ENCODE peak calls at places on chromosomes 13 and 19, in four cellular contexts. N is cardiac fibroblast, G is heart left ventricle, V is HFF-Myc. B is an unnamed sample.

GRCh38 chr13:30030141-30030750 is 179.8 kb upstream of the UBL3 start:
- DNase-seq in N (no peak), G (no peak), V (no peak), B (no peak)

GRCh38 chr19:48405010-48405659 is 11.7 kb downstream of the GRIN2D start:
- DNase-seq in N (no peak), G (no peak), V (no peak), B (no peak)

GRCh38 chr19:54536956-54537355 is 34.3 kb downstream of the LAIR2 start:
- DNase-seq in N (no peak), G (no peak), V (no peak), B (no peak)

GRCh38 chr13:75931116-75931515 is 295.0 kb downstream of the LMO7 start:
- DNase-seq in N (no peak), G (no peak), V (no peak), B (no peak)

GRCh38 chr13:19159181-19159580 is 22.4 kb downstream of the TUBA3C start:
- DNase-seq in N (no peak), G (no peak), V (no peak), B (no peak)

GRCh38 chr19:7461841-7462629 is 26.8 kb downstream of the PEX11G start:
- DNase-seq in N (no peak), G (no peak), V (no peak), B (no peak)

GRCh38 chr13:102816633-102817032 is 17.7 kb downstream of the BIVM start:
- DNase-seq in N (no peak), G (no peak), V (no peak), B (no peak)

GRCh38 chr13:100339411-100339935 is 249.1 kb downstream of the GGACT start:
- DNase-seq in N (no peak), G (no peak), V (no peak), B (no peak)

GRCh38 chr19:1725100-1726064 is 27.9 kb upstream of the ONECUT3 start:
- DNase-seq in N (peak), G (peak), V (no peak), B (no peak)

GRCh38 chr13:51396352-51396751 is 56.5 kb downstream of the INTS6 start:
- DNase-seq in N (no peak), G (no peak), V (no peak), B (no peak)

GRCh38 chr13:39196957-39197644 is 158.8 kb downstream of the NHLRC3 start:
- DNase-seq in N (no peak), G (no peak), V (no peak), B (no peak)

GRCh38 chr13:100106005-100106404 is 17.1 kb downstream of the PCCA start:
- DNase-seq in N (no peak), G (no peak), V (no peak), B (no peak)

GRCh38 chr19:7748756-7749155 is 1.4 kb upstream of the CD209 start:
- DNase-seq in N (peak), G (no peak), V (no peak), B (no peak)

GRCh38 chr19:18764591-18765051 is 26.5 kb downstream of the COMP start:
- DNase-seq in N (no peak), G (no peak), V (no peak), B (no peak)

GRCh38 chr13:113736258-113736731 is 22.7 kb upstream of the TMEM255B start:
- DNase-seq in N (no peak), G (no peak), V (no peak), B (no peak)

GRCh38 chr13:97367016-97367415 is 67.0 kb upstream of the RAP2A start:
- DNase-seq in N (peak), G (no peak), V (peak), B (no peak)

GRCh38 chr19:43462887-43463380 is 2.5 kb downstream of the LYPD3 start:
- DNase-seq in N (no peak), G (no peak), V (no peak), B (no peak)

GRCh38 chr13:110228936-110229904 is 77.7 kb downstream of the COL4A1 start:
- DNase-seq in N (peak), G (no peak), V (no peak), B (no peak)

GRCh38 chr13:91031508-91031907 is 316.0 kb upstream of the MIR17HG start:
- DNase-seq in N (no peak), G (no peak), V (no peak), B (no peak)

GRCh38 chr13:23674795-23675640 is 104.8 kb downstream of the TNFRSF19 start:
- DNase-seq in N (peak), G (no peak), V (no peak), B (no peak)

GRCh38 chr19:48393559-48394330 is at the start of gene GRIN2D:
- DNase-seq in N (peak), G (no peak), V (no peak), B (no peak)

GRCh38 chr19:29530549-29531457 is 5.0 kb downstream of the VSTM2B start:
- DNase-seq in N (no peak), G (peak), V (no peak), B (no peak)

GRCh38 chr13:98556968-98557591 is 19.8 kb downstream of the STK24 start:
- DNase-seq in N (no peak), G (no peak), V (no peak), B (no peak)

GRCh38 chr13:42377640-42378382 is 105.9 kb downstream of the AKAP11 start:
- DNase-seq in N (peak), G (no peak), V (no peak), B (no peak)

GRCh38 chr19:50819636-50820035 is 4.0 kb downstream of the KLK1 start:
- DNase-seq in N (no peak), G (no peak), V (no peak), B (no peak)
- H3K4me3 ChIP-seq in N (no peak), G (no peak), V (no peak), B (no peak)

GRCh38 chr19:623175-623916 is 10.0 kb downstream of the POLRMT start:
- DNase-seq in N (no peak), G (no peak), V (no peak), B (no peak)

GRCh38 chr19:625257-625656 is 8.1 kb downstream of the POLRMT start:
- DNase-seq in N (no peak), G (no peak), V (no peak), B (no peak)

GRCh38 chr19:624433-625109 is 8.8 kb downstream of the POLRMT start:
- DNase-seq in N (no peak), G (no peak), V (no peak), B (no peak)

GRCh38 chr19:622666-623065 is 10.7 kb downstream of the POLRMT start:
- DNase-seq in N (no peak), G (no peak), V (no peak), B (no peak)

DNA sequence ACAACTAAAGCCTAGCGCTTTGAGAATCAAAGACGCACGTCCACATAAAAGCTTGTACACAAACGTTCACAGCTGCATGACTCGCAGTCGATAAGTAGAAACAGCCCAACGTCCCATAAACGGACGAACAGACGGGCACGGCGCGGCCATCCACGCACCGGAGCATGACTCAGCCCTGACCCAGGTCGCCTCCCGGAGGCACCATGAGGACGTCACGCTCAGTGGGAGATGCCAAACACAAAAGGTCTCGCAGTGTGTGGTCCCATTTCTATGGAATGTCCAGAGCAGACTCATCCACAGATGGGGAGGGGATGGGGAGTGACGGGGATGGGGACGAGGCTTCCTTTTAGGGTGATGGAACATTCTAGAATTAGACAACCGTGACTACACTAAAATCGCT is 9.4 kb downstream of the POLRMT start:
- DNase-seq in N (peak), G (no peak), V (peak), B (no peak)
- TF ChIP-seq CTCF in N (no peak), G (no peak), V (no peak), B (no peak)

GRCh38 chr19:34964598-34964997 is 569 bp upstream of the ZNF792 start:
- DNase-seq in N (no peak), G (no peak), V (no peak), B (no peak)

GRCh38 chr19:34967551-34967950 is 3.5 kb upstream of the ZNF792 start:
- DNase-seq in N (no peak), G (no peak), V (no peak), B (no peak)

GRCh38 chr19:34972163-34972705 is 8.2 kb upstream of the ZNF792 start:
- DNase-seq in N (no peak), G (no peak), V (no peak), B (no peak)

GRCh38 chr19:34974631-34975030 is 10.6 kb upstream of the ZNF792 start:
- DNase-seq in N (peak), G (no peak), V (no peak), B (no peak)

GRCh38 chr19:34969721-34970120 is 5.7 kb upstream of the ZNF792 start:
- DNase-seq in N (no peak), G (no peak), V (no peak), B (no peak)
- H3K4me3 ChIP-seq in N (no peak), G (no peak), V (no peak), B (no peak)

GRCh38 chr19:45168767-45169351 is 8.1 kb upstream of the NKPD1 start:
- DNase-seq in N (no peak), G (no peak), V (no peak), B (no peak)
- TF ChIP-seq CTCF in N (no peak), G (no peak), V (no peak), B (no peak)

DNA sequence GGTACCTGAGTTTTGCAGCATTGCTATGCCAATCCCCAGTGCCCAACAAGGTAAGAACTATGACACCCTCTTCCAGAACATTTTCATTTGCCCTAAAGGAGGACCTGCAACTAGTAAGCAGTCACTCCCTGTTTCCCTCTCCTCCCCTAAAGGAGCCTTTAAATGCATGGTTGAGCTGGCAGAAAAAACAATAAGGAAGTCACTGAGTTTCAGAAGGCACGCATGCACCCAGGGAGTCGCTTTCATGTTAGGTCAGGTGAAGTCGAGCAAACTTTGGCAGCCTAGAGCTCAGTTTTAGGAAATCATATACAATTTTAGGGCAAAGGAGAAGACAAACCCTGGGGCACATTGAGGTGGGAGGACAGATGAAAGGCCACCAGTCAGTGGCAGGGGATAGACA is 11.8 kb downstream of the NLRP11 start:
- DNase-seq in N (no peak), G (no peak), V (no peak), B (no peak)
- H3K4me3 ChIP-seq in N (no peak), G (no peak), V (no peak), B (no peak)

DNA sequence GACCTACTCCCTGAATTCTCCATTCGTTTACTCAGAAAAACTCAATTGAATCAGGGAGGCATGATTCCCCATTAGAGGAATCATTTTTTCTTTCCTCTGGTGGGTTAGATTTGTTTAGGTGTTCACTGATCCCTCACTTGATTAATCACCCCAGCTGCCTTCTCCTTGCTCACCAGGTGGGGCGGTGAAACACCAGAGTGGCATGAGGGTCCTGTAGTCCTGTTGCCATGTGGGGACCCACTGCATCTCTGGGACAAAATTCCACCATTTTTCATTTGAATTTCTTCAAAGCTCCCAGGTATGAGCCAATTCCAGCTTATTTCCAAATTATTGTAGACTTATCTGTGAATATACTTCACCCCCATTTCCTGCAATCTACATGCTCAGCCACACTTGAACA is 462.7 kb upstream of the ZNF507 start:
- DNase-seq in N (no peak), G (no peak), V (no peak), B (no peak)
- TF ChIP-seq CTCF in N (no peak), G (no peak), V (no peak), B (no peak)

GRCh38 chr19:46076951-46077814 is 36.4 kb upstream of the IGFL4 start:
- DNase-seq in N (peak), G (no peak), V (peak), B (peak)
- H3K4me3 ChIP-seq in N (peak), G (no peak), V (no peak), B (peak)

B was measured in epithelial cell of proximal tubule.